ENCODE peak calls at places on chromosome 11, in nine cellular contexts. One of them, this sample, is unnamed.

GRCh38 chr11:1598816-1599215 is 722 bp upstream of the KRTAP5-2 start:
- DNase-seq in adrenal gland: no peak
- DNase-seq in hepatocyte: no peak
- DNase-seq in foreskin fibroblast: peak
- DNase-seq in IMR-90: no peak
- DNase-seq in right atrium auricular region: no peak
- DNase-seq in ovary: no peak
- DNase-seq in HFF-Myc: no peak
- DNase-seq in stomach: no peak
- DNase-seq in this sample: peak

GRCh38 chr11:85661972-85662664 is 2.8 kb downstream of the CREBZF start:
- DNase-seq in adrenal gland: no peak
- DNase-seq in hepatocyte: no peak
- DNase-seq in foreskin fibroblast: peak
- DNase-seq in IMR-90: peak
- DNase-seq in right atrium auricular region: no peak
- DNase-seq in ovary: no peak
- DNase-seq in HFF-Myc: no peak
- DNase-seq in stomach: no peak
- DNase-seq in this sample: no peak

GRCh38 chr11:1742869-1743586 is 7.4 kb downstream of the IFITM10 start:
- DNase-seq in adrenal gland: no peak
- DNase-seq in hepatocyte: no peak
- DNase-seq in foreskin fibroblast: no peak
- DNase-seq in IMR-90: no peak
- DNase-seq in right atrium auricular region: no peak
- DNase-seq in ovary: no peak
- DNase-seq in HFF-Myc: no peak
- DNase-seq in stomach: no peak
- DNase-seq in this sample: no peak

GRCh38 chr11:26276798-26277424 is 55.0 kb upstream of the ANO3 start:
- DNase-seq in adrenal gland: no peak
- DNase-seq in hepatocyte: peak
- DNase-seq in foreskin fibroblast: peak
- DNase-seq in IMR-90: peak
- DNase-seq in right atrium auricular region: peak
- DNase-seq in ovary: peak
- DNase-seq in HFF-Myc: peak
- DNase-seq in stomach: peak
- DNase-seq in this sample: peak

GRCh38 chr11:74783241-74783871 is 34.7 kb downstream of the RNF169 start:
- DNase-seq in adrenal gland: peak
- DNase-seq in hepatocyte: no peak
- DNase-seq in foreskin fibroblast: peak
- DNase-seq in IMR-90: peak
- DNase-seq in right atrium auricular region: no peak
- DNase-seq in ovary: no peak
- DNase-seq in HFF-Myc: peak
- DNase-seq in stomach: no peak
- DNase-seq in this sample: peak

GRCh38 chr11:11035331-11035730 is 177.5 kb upstream of the ZBED5 start:
- DNase-seq in adrenal gland: no peak
- DNase-seq in hepatocyte: no peak
- DNase-seq in foreskin fibroblast: no peak
- DNase-seq in IMR-90: no peak
- DNase-seq in right atrium auricular region: no peak
- DNase-seq in ovary: no peak
- DNase-seq in HFF-Myc: no peak
- DNase-seq in stomach: no peak
- DNase-seq in this sample: peak

GRCh38 chr11:18669211-18669593 is 29.4 kb upstream of the TMEM86A start:
- DNase-seq in adrenal gland: no peak
- DNase-seq in hepatocyte: no peak
- DNase-seq in foreskin fibroblast: no peak
- DNase-seq in IMR-90: no peak
- DNase-seq in right atrium auricular region: no peak
- DNase-seq in ovary: no peak
- DNase-seq in HFF-Myc: no peak
- DNase-seq in stomach: no peak
- DNase-seq in this sample: peak

GRCh38 chr11:61688368-61689163 is 8.4 kb downstream of the DAGLA start:
- DNase-seq in adrenal gland: peak
- DNase-seq in hepatocyte: no peak
- DNase-seq in foreskin fibroblast: peak
- DNase-seq in IMR-90: no peak
- DNase-seq in right atrium auricular region: peak
- DNase-seq in ovary: no peak
- DNase-seq in HFF-Myc: no peak
- DNase-seq in stomach: peak
- DNase-seq in this sample: no peak

GRCh38 chr11:61598886-61599868 is 18.3 kb upstream of the SYT7 start:
- DNase-seq in adrenal gland: no peak
- DNase-seq in hepatocyte: peak
- DNase-seq in foreskin fibroblast: peak
- DNase-seq in IMR-90: peak
- DNase-seq in right atrium auricular region: no peak
- DNase-seq in ovary: no peak
- DNase-seq in HFF-Myc: no peak
- DNase-seq in stomach: no peak
- DNase-seq in this sample: peak

GRCh38 chr11:36186797-36187196 is 102.4 kb downstream of the COMMD9 start:
- DNase-seq in adrenal gland: no peak
- DNase-seq in hepatocyte: no peak
- DNase-seq in foreskin fibroblast: no peak
- DNase-seq in IMR-90: no peak
- DNase-seq in right atrium auricular region: no peak
- DNase-seq in ovary: no peak
- DNase-seq in HFF-Myc: no peak
- DNase-seq in stomach: no peak
- DNase-seq in this sample: no peak

GRCh38 chr11:18308242-18308641 is 13.7 kb downstream of the HPS5 start:
- DNase-seq in adrenal gland: no peak
- DNase-seq in hepatocyte: no peak
- DNase-seq in foreskin fibroblast: no peak
- DNase-seq in IMR-90: no peak
- DNase-seq in right atrium auricular region: no peak
- DNase-seq in ovary: no peak
- DNase-seq in HFF-Myc: no peak
- DNase-seq in stomach: no peak
- DNase-seq in this sample: no peak

GRCh38 chr11:20310137-20310536 is 53.4 kb upstream of the HTATIP2 start:
- DNase-seq in adrenal gland: no peak
- DNase-seq in hepatocyte: no peak
- DNase-seq in foreskin fibroblast: no peak
- DNase-seq in IMR-90: no peak
- DNase-seq in right atrium auricular region: no peak
- DNase-seq in ovary: no peak
- DNase-seq in HFF-Myc: no peak
- DNase-seq in stomach: no peak
- DNase-seq in this sample: peak

GRCh38 chr11:35214792-35215193 is 75.8 kb downstream of the CD44 start:
- DNase-seq in adrenal gland: peak
- DNase-seq in hepatocyte: no peak
- DNase-seq in foreskin fibroblast: peak
- DNase-seq in IMR-90: peak
- DNase-seq in right atrium auricular region: no peak
- DNase-seq in ovary: no peak
- DNase-seq in HFF-Myc: peak
- DNase-seq in stomach: no peak
- DNase-seq in this sample: peak

GRCh38 chr11:75867778-75868374 is 52.9 kb downstream of the UVRAG start:
- DNase-seq in adrenal gland: no peak
- DNase-seq in hepatocyte: peak
- DNase-seq in foreskin fibroblast: peak
- DNase-seq in IMR-90: peak
- DNase-seq in right atrium auricular region: no peak
- DNase-seq in ovary: no peak
- DNase-seq in HFF-Myc: peak
- DNase-seq in stomach: peak
- DNase-seq in this sample: peak

DNA sequence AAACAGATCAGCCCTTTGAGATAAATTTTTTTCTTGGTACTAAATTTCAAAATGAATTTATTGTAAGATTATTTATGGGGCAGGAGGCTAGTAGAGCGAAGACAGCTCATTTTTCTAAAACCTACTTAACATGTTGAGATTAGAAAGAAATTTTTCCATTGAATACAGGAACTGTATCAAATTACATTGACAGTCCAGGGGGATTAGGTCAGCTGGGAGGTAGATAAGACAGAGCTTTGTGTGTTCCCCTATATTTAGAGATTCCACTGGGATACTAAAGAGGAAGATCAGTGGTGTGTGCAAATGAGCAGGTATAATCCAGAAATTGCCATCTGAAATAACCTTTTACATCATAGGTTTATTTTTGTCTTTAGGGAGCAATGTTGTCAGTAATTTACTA is 32.0 kb downstream of the ENDOD1 start:
- DNase-seq in adrenal gland: no peak
- DNase-seq in hepatocyte: no peak
- DNase-seq in foreskin fibroblast: no peak
- DNase-seq in IMR-90: no peak
- DNase-seq in right atrium auricular region: no peak
- DNase-seq in ovary: no peak
- DNase-seq in HFF-Myc: no peak
- DNase-seq in stomach: no peak
- DNase-seq in this sample: no peak
- TF ChIP-seq CTCF in adrenal gland: no peak
- TF ChIP-seq CTCF in hepatocyte: no peak
- TF ChIP-seq CTCF in foreskin fibroblast: no peak
- TF ChIP-seq CTCF in IMR-90: no peak
- TF ChIP-seq CTCF in right atrium auricular region: no peak
- TF ChIP-seq CTCF in ovary: no peak
- TF ChIP-seq CTCF in HFF-Myc: no peak
- TF ChIP-seq CTCF in stomach: no peak
- TF ChIP-seq CTCF in this sample: no peak

GRCh38 chr11:93540337-93540736 is 2.9 kb downstream of the SMCO4 start:
- DNase-seq in adrenal gland: no peak
- DNase-seq in hepatocyte: no peak
- DNase-seq in foreskin fibroblast: no peak
- DNase-seq in IMR-90: no peak
- DNase-seq in right atrium auricular region: no peak
- DNase-seq in ovary: no peak
- DNase-seq in HFF-Myc: no peak
- DNase-seq in stomach: no peak
- DNase-seq in this sample: no peak

GRCh38 chr11:93537022-93537421 is 6.2 kb downstream of the SMCO4 start:
- DNase-seq in adrenal gland: peak
- DNase-seq in hepatocyte: no peak
- DNase-seq in foreskin fibroblast: no peak
- DNase-seq in IMR-90: no peak
- DNase-seq in right atrium auricular region: no peak
- DNase-seq in ovary: no peak
- DNase-seq in HFF-Myc: no peak
- DNase-seq in stomach: peak
- DNase-seq in this sample: no peak

GRCh38 chr11:93537767-93538261 is 5.4 kb downstream of the SMCO4 start:
- DNase-seq in adrenal gland: peak
- DNase-seq in hepatocyte: peak
- DNase-seq in foreskin fibroblast: no peak
- DNase-seq in IMR-90: peak
- DNase-seq in right atrium auricular region: peak
- DNase-seq in ovary: no peak
- DNase-seq in HFF-Myc: no peak
- DNase-seq in stomach: peak
- DNase-seq in this sample: peak

GRCh38 chr11:93532285-93532789 is 10.9 kb downstream of the SMCO4 start:
- DNase-seq in adrenal gland: no peak
- DNase-seq in hepatocyte: peak
- DNase-seq in foreskin fibroblast: no peak
- DNase-seq in IMR-90: peak
- DNase-seq in right atrium auricular region: no peak
- DNase-seq in ovary: no peak
- DNase-seq in HFF-Myc: no peak
- DNase-seq in stomach: no peak
- DNase-seq in this sample: peak

GRCh38 chr11:93536346-93536871 is 6.8 kb downstream of the SMCO4 start:
- DNase-seq in adrenal gland: no peak
- DNase-seq in hepatocyte: no peak
- DNase-seq in foreskin fibroblast: no peak
- DNase-seq in IMR-90: no peak
- DNase-seq in right atrium auricular region: no peak
- DNase-seq in ovary: no peak
- DNase-seq in HFF-Myc: no peak
- DNase-seq in stomach: no peak
- DNase-seq in this sample: no peak
- H3K4me3 ChIP-seq in adrenal gland: no peak
- H3K4me3 ChIP-seq in hepatocyte: no peak
- H3K4me3 ChIP-seq in foreskin fibroblast: no peak
- H3K4me3 ChIP-seq in IMR-90: no peak
- H3K4me3 ChIP-seq in right atrium auricular region: no peak
- H3K4me3 ChIP-seq in ovary: no peak
- H3K4me3 ChIP-seq in HFF-Myc: no peak
- H3K4me3 ChIP-seq in stomach: no peak
- H3K4me3 ChIP-seq in this sample: no peak

GRCh38 chr11:3861698-3862097 is 6.2 kb downstream of the STIM1 start:
- DNase-seq in adrenal gland: no peak
- DNase-seq in hepatocyte: no peak
- DNase-seq in foreskin fibroblast: no peak
- DNase-seq in IMR-90: no peak
- DNase-seq in right atrium auricular region: no peak
- DNase-seq in ovary: no peak
- DNase-seq in HFF-Myc: no peak
- DNase-seq in stomach: no peak
- DNase-seq in this sample: peak
- TF ChIP-seq CTCF in adrenal gland: no peak
- TF ChIP-seq CTCF in hepatocyte: no peak
- TF ChIP-seq CTCF in foreskin fibroblast: no peak
- TF ChIP-seq CTCF in IMR-90: no peak
- TF ChIP-seq CTCF in right atrium auricular region: no peak
- TF ChIP-seq CTCF in ovary: no peak
- TF ChIP-seq CTCF in HFF-Myc: no peak
- TF ChIP-seq CTCF in stomach: no peak
- TF ChIP-seq CTCF in this sample: no peak

GRCh38 chr11:125261471-125262087 is 97.0 kb downstream of the PKNOX2 start:
- DNase-seq in adrenal gland: no peak
- DNase-seq in hepatocyte: no peak
- DNase-seq in foreskin fibroblast: peak
- DNase-seq in IMR-90: no peak
- DNase-seq in right atrium auricular region: no peak
- DNase-seq in ovary: peak
- DNase-seq in HFF-Myc: no peak
- DNase-seq in stomach: no peak
- DNase-seq in this sample: peak

GRCh38 chr11:125262194-125262824 is 97.8 kb downstream of the PKNOX2 start:
- DNase-seq in adrenal gland: no peak
- DNase-seq in hepatocyte: peak
- DNase-seq in foreskin fibroblast: no peak
- DNase-seq in IMR-90: no peak
- DNase-seq in right atrium auricular region: no peak
- DNase-seq in ovary: peak
- DNase-seq in HFF-Myc: no peak
- DNase-seq in stomach: no peak
- DNase-seq in this sample: peak

GRCh38 chr11:125263268-125263790 is 98.8 kb downstream of the PKNOX2 start:
- DNase-seq in adrenal gland: peak
- DNase-seq in hepatocyte: peak
- DNase-seq in foreskin fibroblast: peak
- DNase-seq in IMR-90: peak
- DNase-seq in right atrium auricular region: peak
- DNase-seq in ovary: peak
- DNase-seq in HFF-Myc: peak
- DNase-seq in stomach: peak
- DNase-seq in this sample: peak

GRCh38 chr11:125264091-125265022 is 99.8 kb downstream of the PKNOX2 start:
- DNase-seq in adrenal gland: no peak
- DNase-seq in hepatocyte: no peak
- DNase-seq in foreskin fibroblast: no peak
- DNase-seq in IMR-90: no peak
- DNase-seq in right atrium auricular region: no peak
- DNase-seq in ovary: no peak
- DNase-seq in HFF-Myc: no peak
- DNase-seq in stomach: no peak
- DNase-seq in this sample: no peak

GRCh38 chr11:125262825-125263218 is 98.3 kb downstream of the PKNOX2 start:
- DNase-seq in adrenal gland: no peak
- DNase-seq in hepatocyte: peak
- DNase-seq in foreskin fibroblast: peak
- DNase-seq in IMR-90: peak
- DNase-seq in right atrium auricular region: no peak
- DNase-seq in ovary: peak
- DNase-seq in HFF-Myc: no peak
- DNase-seq in stomach: no peak
- DNase-seq in this sample: peak
- H3K4me3 ChIP-seq in adrenal gland: no peak
- H3K4me3 ChIP-seq in hepatocyte: no peak
- H3K4me3 ChIP-seq in foreskin fibroblast: no peak
- H3K4me3 ChIP-seq in IMR-90: no peak
- H3K4me3 ChIP-seq in right atrium auricular region: no peak
- H3K4me3 ChIP-seq in ovary: no peak
- H3K4me3 ChIP-seq in HFF-Myc: no peak
- H3K4me3 ChIP-seq in stomach: no peak
- H3K4me3 ChIP-seq in this sample: no peak